ENCODE peak calls at places on chromosome 12, in five cellular contexts. U is GM12878, L is K562, S is SK-N-SH, Q is H1. P is an unnamed sample.

GRCh38 chr12:121400332-121401139 is 618 bp downstream of the RNF34 start:
- DNase-seq in U (peak), L (no peak), S (peak), Q (no peak), P (peak)

GRCh38 chr12:52682938-52683574 is 2.8 kb upstream of the KRT1 start:
- DNase-seq in U (no peak), L (no peak), S (no peak), Q (no peak), P (no peak)

GRCh38 chr12:85466906-85467305 is 186.9 kb downstream of the ALX1 start:
- DNase-seq in U (no peak), L (no peak), S (no peak), Q (no peak), P (no peak)

GRCh38 chr12:45284096-45284901 is 68.4 kb downstream of the ANO6 start:
- DNase-seq in U (no peak), L (no peak), S (no peak), Q (no peak), P (peak)

GRCh38 chr12:131500564-131500963 is 210.3 kb upstream of the SFSWAP start:
- DNase-seq in U (no peak), L (no peak), S (no peak), Q (no peak), P (no peak)

GRCh38 chr12:127230843-127231260 is 1036.1 kb upstream of the TMEM132C start:
- DNase-seq in U (no peak), L (no peak), S (no peak), Q (no peak), P (no peak)

GRCh38 chr12:26651566-26652188 is 181.3 kb downstream of the ITPR2 start:
- DNase-seq in U (peak), L (peak), S (peak), Q (peak), P (peak)

GRCh38 chr12:91224411-91224810 is 41.8 kb upstream of the DCN start:
- DNase-seq in U (no peak), L (no peak), S (no peak), Q (no peak), P (no peak)

GRCh38 chr12:53591301-53592206 is 34.6 kb downstream of the ATF7 start:
- DNase-seq in U (no peak), L (no peak), S (no peak), Q (no peak), P (peak)

GRCh38 chr12:91958816-91959215 is 186.8 kb downstream of the BTG1 start:
- DNase-seq in U (no peak), L (no peak), S (no peak), Q (no peak), P (no peak)

GRCh38 chr12:88624911-88625310 is 44.6 kb upstream of the KITLG start:
- DNase-seq in U (no peak), L (no peak), S (no peak), Q (no peak), P (no peak)

GRCh38 chr12:65496617-65497016 is 218.1 kb downstream of the MSRB3 start:
- DNase-seq in U (no peak), L (no peak), S (no peak), Q (no peak), P (no peak)

GRCh38 chr12:104930388-104931326 is 27.4 kb downstream of the SLC41A2 start:
- DNase-seq in U (peak), L (no peak), S (no peak), Q (no peak), P (peak)

GRCh38 chr12:83256581-83256980 is 569.9 kb downstream of the TMTC2 start:
- DNase-seq in U (no peak), L (no peak), S (no peak), Q (no peak), P (no peak)

GRCh38 chr12:24039113-24039525 is 89.6 kb upstream of the SOX5 start:
- DNase-seq in U (no peak), L (no peak), S (no peak), Q (no peak), P (peak)

GRCh38 chr12:132172619-132173018 is 28.4 kb downstream of the NOC4L start:
- DNase-seq in U (no peak), L (no peak), S (no peak), Q (no peak), P (no peak)

GRCh38 chr12:104294845-104295674 is 8.5 kb upstream of the EID3 start:
- DNase-seq in U (no peak), L (no peak), S (no peak), Q (no peak), P (no peak)

GRCh38 chr12:131103614-131104463 is 150.1 kb downstream of the ADGRD1 start:
- DNase-seq in U (no peak), L (no peak), S (no peak), Q (no peak), P (no peak)

GRCh38 chr12:93127107-93127560 is 198.0 kb upstream of the EEA1 start:
- DNase-seq in U (no peak), L (no peak), S (no peak), Q (no peak), P (no peak)

GRCh38 chr12:93130371-93131049 is 201.4 kb upstream of the EEA1 start:
- DNase-seq in U (no peak), L (no peak), S (no peak), Q (no peak), P (no peak)

GRCh38 chr12:93126069-93126474 is 197.0 kb upstream of the EEA1 start:
- DNase-seq in U (no peak), L (no peak), S (no peak), Q (no peak), P (no peak)

GRCh38 chr12:93127582-93128331 is 198.7 kb upstream of the EEA1 start:
- DNase-seq in U (no peak), L (peak), S (no peak), Q (peak), P (peak)

DNA sequence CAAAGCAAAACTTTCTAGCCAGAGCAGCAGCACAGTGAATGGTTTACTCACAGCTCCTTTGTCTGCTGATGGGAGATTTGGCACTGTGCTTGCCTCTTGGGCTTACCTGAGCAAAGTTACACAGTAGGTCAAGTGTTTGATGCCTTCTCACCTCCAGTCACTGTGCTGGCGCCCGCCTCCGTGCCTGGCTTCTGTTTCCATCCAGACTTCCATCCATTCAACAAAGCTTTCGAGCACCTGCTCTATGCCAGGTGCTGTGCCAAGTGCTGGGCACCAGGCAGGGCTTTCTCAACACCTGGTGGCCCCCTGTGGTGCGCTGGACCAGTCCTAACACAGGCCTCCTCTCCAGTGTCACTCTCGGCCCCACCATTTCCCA is 199.2 kb upstream of the EEA1 start:
- DNase-seq in U (no peak), L (no peak), S (no peak), Q (no peak), P (no peak)
- H2AFZ ChIP-seq in U (no peak), L (no peak), S (no peak), Q (no peak), P (no peak)

GRCh38 chr12:59632408-59632807 is 36.6 kb downstream of the SLC16A7 start:
- DNase-seq in U (no peak), L (no peak), S (no peak), Q (no peak), P (no peak)

GRCh38 chr12:59636945-59637656 is 41.3 kb downstream of the SLC16A7 start:
- DNase-seq in U (peak), L (no peak), S (no peak), Q (no peak), P (no peak)

GRCh38 chr12:59634254-59634653 is 38.4 kb downstream of the SLC16A7 start:
- DNase-seq in U (no peak), L (no peak), S (no peak), Q (no peak), P (no peak)

GRCh38 chr12:59643576-59643975 is 47.7 kb downstream of the SLC16A7 start:
- DNase-seq in U (no peak), L (no peak), S (no peak), Q (no peak), P (no peak)

GRCh38 chr12:59637657-59638150 is 41.9 kb downstream of the SLC16A7 start:
- DNase-seq in U (no peak), L (no peak), S (no peak), Q (no peak), P (no peak)
- TF ChIP-seq EP300 in U (no peak), L (no peak), S (no peak), Q (no peak), P (no peak)

DNA sequence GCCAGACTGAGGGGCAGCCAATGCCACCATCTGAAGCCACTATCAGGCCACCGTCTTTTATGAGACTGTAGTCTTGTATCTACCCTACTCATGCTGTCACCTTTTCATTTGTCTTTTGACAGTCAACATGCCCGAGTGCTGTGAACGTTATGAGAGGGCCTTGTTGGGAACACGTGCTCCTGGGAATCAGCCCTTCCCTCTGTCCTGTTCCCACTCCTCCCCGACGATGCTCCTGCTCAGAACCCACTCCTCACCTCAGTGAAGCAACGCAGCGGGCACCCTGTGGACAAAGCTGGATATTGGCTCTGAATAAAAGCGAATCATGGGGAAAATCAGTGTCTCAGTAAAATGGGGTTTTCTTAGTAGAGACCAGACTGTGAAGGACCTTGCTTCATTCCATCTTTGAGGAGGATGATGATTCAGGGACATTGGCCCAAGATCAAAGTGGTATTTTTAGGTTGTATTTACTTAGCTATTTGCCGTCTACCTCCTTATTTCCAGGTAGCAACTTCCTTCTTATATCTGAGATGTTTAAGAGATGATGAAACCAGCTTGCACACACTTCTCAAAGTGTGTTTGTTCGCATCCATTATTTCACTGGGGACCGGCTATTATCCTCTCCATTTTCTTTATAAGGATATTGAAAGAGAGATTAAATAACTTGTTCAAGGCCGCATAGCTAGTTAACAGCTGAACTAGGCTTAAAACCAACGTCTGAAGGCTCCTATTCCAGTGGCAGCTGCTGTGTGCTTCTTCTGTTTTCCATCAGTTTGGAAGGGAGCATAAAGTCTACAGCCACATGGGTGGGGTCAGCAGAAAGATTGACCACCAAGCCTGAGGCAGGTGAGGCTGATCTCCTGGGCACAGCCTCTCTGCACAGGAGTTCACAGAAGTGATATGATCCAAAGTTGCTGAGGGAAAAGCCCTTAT is 43.9 kb upstream of the CTDSP2 start:
- DNase-seq in U (no peak), L (no peak), S (no peak), Q (no peak), P (no peak)
- H2AFZ ChIP-seq in U (no peak), L (peak), S (no peak), Q (no peak), P (no peak)

GRCh38 chr12:2833810-2834209 is 1.0 kb downstream of the NRIP2 start:
- DNase-seq in U (no peak), L (no peak), S (no peak), Q (no peak), P (no peak)

GRCh38 chr12:2833327-2833726 is 1.5 kb downstream of the NRIP2 start:
- DNase-seq in U (no peak), L (no peak), S (no peak), Q (no peak), P (no peak)

GRCh38 chr12:2834581-2835491 is at the start of gene NRIP2:
- DNase-seq in U (no peak), L (no peak), S (peak), Q (peak), P (no peak)

GRCh38 chr12:2836576-2836975 is 1.7 kb upstream of the NRIP2 start:
- DNase-seq in U (no peak), L (no peak), S (no peak), Q (no peak), P (no peak)

DNA sequence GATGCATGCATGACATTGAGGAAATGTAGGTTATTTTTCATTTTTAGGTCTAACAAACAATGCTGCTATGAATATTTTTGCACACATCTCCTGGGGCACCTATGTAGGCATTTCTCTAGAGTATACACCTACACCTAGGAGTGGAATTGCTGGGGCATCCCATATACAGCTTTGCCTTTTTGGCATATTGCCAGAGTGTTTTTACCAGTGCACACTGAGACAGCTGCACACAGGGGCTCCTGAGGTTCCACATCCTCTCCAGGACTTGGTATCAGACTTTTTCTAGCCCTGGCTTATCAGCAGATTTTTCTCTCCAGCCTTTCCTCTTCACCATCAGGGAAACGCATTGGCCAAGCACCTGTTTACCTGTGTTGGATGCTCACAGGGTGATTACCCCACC is 1.2 kb upstream of the NRIP2 start:
- DNase-seq in U (no peak), L (no peak), S (no peak), Q (no peak), P (no peak)
- TF ChIP-seq EP300 in U (no peak), L (no peak), S (no peak), Q (no peak), P (no peak)

GRCh38 chr12:25253371-25254068 is 2.8 kb upstream of the KRAS start:
- DNase-seq in U (no peak), L (no peak), S (no peak), Q (no peak), P (no peak)

GRCh38 chr12:25256005-25256404 is 5.3 kb upstream of the KRAS start:
- DNase-seq in U (no peak), L (no peak), S (no peak), Q (no peak), P (peak)

GRCh38 chr12:25256826-25257225 is 6.1 kb upstream of the KRAS start:
- DNase-seq in U (no peak), L (no peak), S (no peak), Q (no peak), P (no peak)

GRCh38 chr12:25254271-25254880 is 3.6 kb upstream of the KRAS start:
- DNase-seq in U (no peak), L (no peak), S (no peak), Q (no peak), P (peak)

DNA sequence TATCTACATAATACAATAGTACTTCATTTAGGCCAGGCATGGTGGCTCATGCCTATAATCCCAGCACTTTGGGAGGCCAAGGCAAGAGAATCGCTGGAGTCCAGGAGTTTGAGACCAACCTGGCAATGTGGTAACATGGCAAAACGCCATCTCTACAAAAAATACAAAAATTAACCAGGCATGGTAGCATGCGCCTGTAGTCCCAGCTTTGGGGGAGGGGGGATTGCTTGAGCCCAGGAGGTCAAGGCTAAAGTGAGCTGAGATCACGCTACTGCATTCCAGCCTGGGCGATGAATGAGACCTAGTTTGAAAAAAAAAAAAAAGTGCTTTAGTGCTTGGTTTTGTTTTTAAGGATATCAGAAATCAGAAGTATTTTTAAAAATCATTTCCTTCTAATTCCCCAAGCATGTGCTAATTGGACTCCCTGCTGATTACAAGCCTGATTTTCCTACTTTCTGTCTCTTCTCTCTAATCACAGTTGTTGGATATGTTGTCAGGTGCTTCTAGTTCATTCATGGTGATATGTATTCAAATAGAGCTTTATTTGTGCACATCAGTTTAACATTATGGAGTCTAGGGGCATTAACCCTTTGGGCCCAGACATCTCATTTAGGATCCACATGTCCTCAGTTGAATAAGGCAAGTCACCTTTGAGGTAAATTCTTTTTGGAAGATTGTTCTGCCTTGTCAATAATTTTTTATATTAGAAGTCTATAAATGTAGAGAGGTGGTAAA is 7.0 kb upstream of the KRAS start:
- DNase-seq in U (no peak), L (no peak), S (no peak), Q (no peak), P (peak)
- H2AFZ ChIP-seq in U (no peak), L (no peak), S (no peak), Q (no peak), P (no peak)

GRCh38 chr12:57693659-57694458 is at the start of gene OS9:
- DNase-seq in U (peak), L (peak), S (peak), Q (peak), P (peak)
- TF ChIP-seq EP300 in U (no peak), L (no peak), S (no peak), Q (no peak), P (peak)

GRCh38 chr12:57380300-57380699 is 50.5 kb downstream of the R3HDM2 start:
- DNase-seq in U (no peak), L (no peak), S (no peak), Q (no peak), P (no peak)

GRCh38 chr12:57381693-57382220 is 49.1 kb downstream of the R3HDM2 start:
- DNase-seq in U (no peak), L (no peak), S (no peak), Q (no peak), P (no peak)

GRCh38 chr12:57372233-57372632 is 58.6 kb downstream of the R3HDM2 start:
- DNase-seq in U (no peak), L (no peak), S (no peak), Q (no peak), P (no peak)

GRCh38 chr12:57377103-57377840 is 53.6 kb downstream of the R3HDM2 start:
- DNase-seq in U (no peak), L (peak), S (no peak), Q (no peak), P (no peak)
- H2AFZ ChIP-seq in U (no peak), L (no peak), S (no peak), Q (no peak), P (no peak)

GRCh38 chr12:19439059-19440018 is at the start of gene AEBP2:
- DNase-seq in U (peak), L (peak), S (peak), Q (peak), P (peak)
- TF ChIP-seq EP300 in U (no peak), L (no peak), S (no peak), Q (no peak), P (no peak)

GRCh38 chr12:6494351-6494743 is 445 bp downstream of the NCAPD2 start:
- DNase-seq in U (no peak), L (no peak), S (peak), Q (no peak), P (no peak)
- H2AFZ ChIP-seq in U (peak), L (peak), S (peak), Q (peak), P (no peak)

DNA sequence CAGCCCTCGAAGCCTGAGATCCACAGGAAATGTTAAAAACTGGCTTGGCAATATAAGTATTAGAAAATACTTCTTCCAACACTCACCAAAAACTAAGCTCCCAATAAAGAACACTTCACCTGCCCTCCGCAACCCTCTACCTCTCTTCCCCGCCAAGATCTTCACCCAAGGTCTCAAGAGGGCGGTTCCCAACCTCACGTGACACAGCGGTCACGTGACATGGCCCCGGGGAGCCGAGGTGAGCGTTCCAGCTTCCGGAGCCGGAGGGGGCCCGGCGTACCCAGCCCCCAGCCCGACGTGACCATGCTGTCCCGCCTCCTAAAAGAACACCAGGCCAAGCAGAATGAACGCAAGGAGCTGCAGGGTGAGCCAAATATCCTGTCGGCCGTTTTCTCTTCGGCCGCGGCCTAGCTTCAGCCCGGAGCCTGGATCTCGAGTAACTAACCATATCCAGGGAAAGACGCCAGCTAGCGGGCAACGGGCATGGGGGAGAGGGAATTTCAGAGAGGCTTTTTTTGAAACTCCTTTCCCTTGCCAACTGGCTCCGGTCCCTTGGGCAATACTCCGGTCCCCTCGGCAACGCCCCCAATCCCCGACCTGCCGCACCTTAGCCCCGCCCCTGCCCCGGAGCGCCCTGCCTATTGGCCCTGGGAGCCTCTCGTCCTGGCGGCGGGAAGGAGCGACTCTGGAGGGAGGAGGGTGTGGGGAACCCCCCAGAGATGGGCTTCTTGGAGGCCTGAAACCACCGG is at the start of gene BLOC1S1:
- DNase-seq in U (peak), L (peak), S (peak), Q (peak), P (peak)
- TF ChIP-seq EP300 in U (no peak), L (peak), S (no peak), Q (peak), P (peak)